ENCODE peak calls at places on chromosomes 4 and X, in eight cellular contexts. K, V, S, M, R, Z, P and X are unnamed samples.
A peak's percentile ranks its signal among the peaks of the same experiment; 100 is the strongest.

GRCh38 chr4:188989371-188989770 is 850.1 kb downstream of the TRIML1 start:
- DNase-seq in Z (no peak), P (peak; percentile 6), R (no peak), K (no peak), M (no peak), S (no peak), V (no peak), X (no peak)

GRCh38 chr4:82431026-82431745 is 796 bp downstream of the ENOPH1 start:
- DNase-seq in M (no peak), R (peak; percentile 33), S (peak; percentile 39), V (peak; percentile 69), K (peak; percentile 67), Z (peak; percentile 52), P (peak; percentile 54), X (no peak)

GRCh38 chr4:22417408-22417807 is 98.5 kb downstream of the ADGRA3 start:
- DNase-seq in P (no peak), V (no peak), S (no peak), R (no peak), K (no peak), M (no peak), Z (no peak), X (no peak)

GRCh38 chr4:74084984-74085383 is 14.0 kb downstream of the CXCL2 start:
- DNase-seq in M (no peak), V (no peak), Z (no peak), P (no peak), R (no peak), S (no peak), K (no peak), X (no peak)

GRCh38 chrX:1679238-1679637 is 64.4 kb downstream of the ASMT start:
- DNase-seq in K (no peak), R (no peak), P (no peak), Z (no peak), M (no peak), V (peak; percentile 31), S (no peak), X (no peak)

GRCh38 chr4:145196747-145197146 is 16.4 kb upstream of the OTUD4 start:
- DNase-seq in K (peak; percentile 28), R (no peak), V (no peak), M (no peak), S (no peak), P (no peak), Z (no peak), X (no peak)

GRCh38 chrX:63784346-63784901 is 590 bp downstream of the ARHGEF9 start:
- DNase-seq in Z (no peak), V (no peak), P (no peak), S (no peak), M (no peak), R (no peak), K (no peak), X (no peak)

GRCh38 chrX:11688201-11688600 is 22.5 kb upstream of the ARHGAP6 start:
- DNase-seq in Z (no peak), S (no peak), V (no peak), M (no peak), K (no peak), R (no peak), P (no peak), X (no peak)

GRCh38 chr4:2861631-2862436 is 18.2 kb downstream of the ADD1 start:
- DNase-seq in Z (no peak), V (no peak), S (no peak), P (no peak), K (no peak), R (no peak), M (no peak), X (no peak)

GRCh38 chrX:85836868-85837267 is 210.5 kb downstream of the CHM start:
- DNase-seq in P (no peak), K (no peak), R (no peak), Z (no peak), V (no peak), S (peak; percentile 23), M (no peak), X (peak; percentile 0)

GRCh38 chr4:101593666-101594065 is 196.9 kb upstream of the BANK1 start:
- DNase-seq in K (no peak), P (no peak), Z (no peak), R (no peak), V (no peak), M (no peak), S (peak; percentile 0), X (no peak)

GRCh38 chr4:5357863-5358262 is 306.6 kb downstream of the STK32B start:
- DNase-seq in Z (no peak), R (no peak), M (no peak), K (no peak), P (no peak), V (no peak), S (no peak), X (no peak)

GRCh38 chrX:86237482-86237881 is 89.2 kb downstream of the DACH2 start:
- DNase-seq in V (no peak), P (no peak), M (no peak), Z (no peak), K (no peak), S (no peak), R (no peak), X (no peak)

GRCh38 chr4:83240379-83240875 is 44.2 kb downstream of the COQ2 start:
- DNase-seq in Z (no peak), P (peak; percentile 29), V (no peak), K (no peak), M (no peak), S (no peak), R (no peak), X (no peak)

GRCh38 chr4:8609406-8609805 is 16.8 kb downstream of the CPZ start:
- DNase-seq in R (no peak), Z (no peak), V (no peak), P (no peak), M (no peak), K (peak; percentile 54), S (no peak), X (no peak)

GRCh38 chr4:845836-846251 is 19.9 kb upstream of the CPLX1 start:
- DNase-seq in M (no peak), V (no peak), K (no peak), P (no peak), R (no peak), Z (no peak), S (peak; percentile 30), X (peak; percentile 2)

GRCh38 chr4:98113005-98113404 is 30.3 kb downstream of the STPG2 start:
- DNase-seq in P (peak; percentile 6), S (peak; percentile 25), M (no peak), R (no peak), V (peak; percentile 64), Z (no peak), K (no peak), X (no peak)

GRCh38 chrX:81377329-81377728 is 175.4 kb downstream of the SH3BGRL start:
- DNase-seq in M (no peak), R (no peak), S (peak; percentile 27), K (peak; percentile 1), V (peak; percentile 26), P (no peak), Z (no peak), X (peak; percentile 1)

GRCh38 chrX:97402333-97402732 is 518.6 kb downstream of the RPA4 start:
- DNase-seq in Z (no peak), K (no peak), R (no peak), M (no peak), S (no peak), P (no peak), V (no peak), X (no peak)

GRCh38 chr4:78962597-78963115 is 23.4 kb upstream of the PAQR3 start:
- DNase-seq in V (no peak), M (no peak), K (no peak), Z (no peak), P (no peak), R (no peak), S (no peak), X (no peak)

GRCh38 chr4:78956979-78957378 is 17.7 kb upstream of the PAQR3 start:
- DNase-seq in M (no peak), V (peak; percentile 7), R (no peak), P (no peak), K (no peak), Z (no peak), S (no peak), X (no peak)

DNA sequence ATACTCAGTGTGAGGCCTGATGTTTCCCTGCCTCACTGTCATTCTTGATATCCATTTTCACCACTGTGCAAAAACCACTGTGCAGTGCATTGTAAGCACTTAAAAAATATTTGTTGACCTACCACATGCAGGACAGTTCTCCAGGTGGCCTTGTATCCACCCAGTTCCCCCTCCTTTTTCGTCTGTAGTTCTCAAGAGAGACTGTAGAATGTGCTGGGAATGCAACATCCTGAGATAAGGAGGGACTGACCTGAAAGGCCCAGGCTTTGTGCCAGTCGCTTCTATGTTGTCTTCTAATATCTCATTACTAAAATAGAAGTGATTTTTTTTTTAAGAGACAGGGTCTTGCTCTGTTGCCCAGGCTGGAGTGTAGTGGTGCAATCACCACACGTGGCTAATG is 21.7 kb upstream of the PAQR3 start:
- DNase-seq in R (no peak), K (no peak), S (no peak), V (no peak), Z (no peak), P (no peak), M (no peak), X (no peak)
- H3K27ac ChIP-seq in R (no peak overlapping the region), K (no peak overlapping the region), S (no peak overlapping the region), V (no peak overlapping the region), Z (no peak overlapping the region), P (no peak overlapping the region), M (no peak overlapping the region), X (no peak overlapping the region)

GRCh38 chr4:42344260-42344659 is 53.0 kb upstream of the SHISA3 start:
- DNase-seq in S (no peak), V (no peak), M (no peak), K (no peak), P (no peak), R (no peak), Z (no peak), X (no peak)
- H3K4me3 ChIP-seq in S (no peak overlapping the region), V (no peak overlapping the region), M (no peak overlapping the region), K (no peak overlapping the region), P (no peak overlapping the region), R (no peak overlapping the region), Z (no peak overlapping the region), X (no peak overlapping the region)

GRCh38 chrX:46589977-46590723 is 16.6 kb downstream of the CHST7 start:
- DNase-seq in M (no peak), P (peak; percentile 3), S (peak; percentile 62), K (no peak), V (no peak), R (no peak), Z (no peak), X (no peak)
- H3K27ac ChIP-seq in M (peak overlapping the region; percentile 77), P (no peak overlapping the region), S (no peak overlapping the region), K (no peak overlapping the region), V (no peak overlapping the region), R (no peak overlapping the region), Z (peak overlapping the region; percentile 46), X (no peak overlapping the region)

GRCh38 chr4:108881190-108881589 is 118.3 kb upstream of the ETNPPL start:
- DNase-seq in V (no peak), P (no peak), M (no peak), R (no peak), K (no peak), Z (no peak), S (peak; percentile 96), X (peak; percentile 59)

GRCh38 chr4:108887034-108887433 is 124.2 kb upstream of the ETNPPL start:
- DNase-seq in M (no peak), R (no peak), K (no peak), Z (no peak), S (no peak), P (no peak), V (no peak), X (no peak)

GRCh38 chr4:108885211-108885610 is 122.4 kb upstream of the ETNPPL start:
- DNase-seq in S (peak; percentile 58), V (no peak), M (no peak), R (no peak), P (no peak), Z (no peak), K (no peak), X (no peak)

GRCh38 chr4:108889696-108890475 is 127.0 kb upstream of the ETNPPL start:
- DNase-seq in K (no peak), P (no peak), Z (no peak), R (no peak), V (no peak), M (no peak), S (no peak), X (no peak)

GRCh38 chr4:108884596-108884995 is 121.7 kb upstream of the ETNPPL start:
- DNase-seq in V (no peak), K (no peak), P (no peak), S (peak; percentile 31), R (no peak), M (no peak), Z (no peak), X (no peak)
- H3K4me3 ChIP-seq in V (no peak overlapping the region), K (no peak overlapping the region), P (no peak overlapping the region), S (no peak overlapping the region), R (no peak overlapping the region), M (no peak overlapping the region), Z (no peak overlapping the region), X (no peak overlapping the region)